ENCODE peak calls at places on chromosomes 6 and 20, in four cellular contexts. W is NCI-H460, J is cardiac muscle cell, L is NCI-H1105 treated with DMSO at 0.1 percent for 48 hours. B is an unnamed sample.

GRCh38 chr6:100906325-100906724 is 25.2 kb upstream of the ASCC3 start:
- DNase-seq in J (peak), L (no peak), W (no peak), B (no peak)

GRCh38 chr20:34956751-34957472 is 1.2 kb downstream of the MYH7B start:
- DNase-seq in J (no peak), L (no peak), W (no peak), B (no peak)

GRCh38 chr6:131765081-131765852 is 42.6 kb upstream of the ENPP1 start:
- DNase-seq in J (peak), W (no peak), L (no peak), B (no peak)

GRCh38 chr20:58714340-58714922 is 21.8 kb downstream of the NPEPL1 start:
- DNase-seq in L (no peak), J (no peak), W (no peak), B (no peak)

GRCh38 chr6:155212106-155212505 is 51.7 kb upstream of the CLDN20 start:
- DNase-seq in J (peak), L (no peak), W (no peak), B (no peak)

GRCh38 chr20:58361549-58361948 is 27.5 kb upstream of the VAPB start:
- DNase-seq in L (no peak), W (no peak), J (peak), B (no peak)

GRCh38 chr20:59770270-59770669 is 163.2 kb downstream of the SYCP2 start:
- DNase-seq in J (no peak), W (no peak), L (no peak), B (no peak)

GRCh38 chr6:109257494-109257893 is 124.8 kb downstream of the CD164 start:
- DNase-seq in L (no peak), W (no peak), J (no peak), B (no peak)